ENCODE peak calls at places on chromosomes 7 and 10, in five cellular contexts. P, J, E, K and B are unnamed samples.

GRCh38 chr10:48506147-48506917 is 98.5 kb downstream of the ARHGAP22 start:
- DNase-seq in P (peak), J (peak), E (no peak), K (no peak), B (no peak)

GRCh38 chr7:90661290-90662151 is 65.4 kb downstream of the CDK14 start:
- DNase-seq in P (no peak), J (peak), E (no peak), K (no peak), B (no peak)

GRCh38 chr7:50657341-50657873 is 92.2 kb upstream of the DDC start:
- DNase-seq in P (no peak), J (peak), E (no peak), K (peak), B (no peak)

GRCh38 chr10:47230957-47231356 is 69.0 kb upstream of the GDF10 start:
- DNase-seq in P (no peak), J (no peak), E (no peak), K (no peak), B (no peak)

GRCh38 chr10:84269773-84270172 is 24.9 kb downstream of the RGR start:
- DNase-seq in P (no peak), J (peak), E (peak), K (peak), B (peak)

GRCh38 chr7:17233643-17234397 is 64.6 kb upstream of the AHR start:
- DNase-seq in P (no peak), J (peak), E (no peak), K (no peak), B (peak)

GRCh38 chr7:112266595-112267270 is 60.2 kb downstream of the ZNF277 start:
- DNase-seq in P (no peak), J (peak), E (no peak), K (peak), B (peak)

GRCh38 chr10:112973046-112973445 is 23.0 kb downstream of the TCF7L2 start:
- DNase-seq in P (no peak), J (no peak), E (no peak), K (no peak), B (no peak)

GRCh38 chr10:131968949-131969348 is 12.8 kb downstream of the BNIP3 start:
- DNase-seq in P (no peak), J (no peak), E (no peak), K (no peak), B (no peak)

GRCh38 chr7:10708447-10708846 is 265.2 kb upstream of the PHF14 start:
- DNase-seq in P (peak), J (no peak), E (no peak), K (no peak), B (no peak)

GRCh38 chr10:3935141-3935540 is 150.1 kb upstream of the KLF6 start:
- DNase-seq in P (no peak), J (peak), E (no peak), K (peak), B (no peak)

GRCh38 chr7:114758661-114759227 is 163.2 kb upstream of the MDFIC start:
- DNase-seq in P (no peak), J (no peak), E (no peak), K (no peak), B (no peak)

GRCh38 chr7:43295429-43295828 is 183.0 kb downstream of the HECW1 start:
- DNase-seq in P (no peak), J (no peak), E (no peak), K (no peak), B (no peak)

GRCh38 chr10:13827418-13827817 is 240.7 kb downstream of the PRPF18 start:
- DNase-seq in P (no peak), J (peak), E (no peak), K (no peak), B (no peak)

GRCh38 chr7:25858200-25858561 is 293.8 kb upstream of the NFE2L3 start:
- DNase-seq in P (peak), J (no peak), E (no peak), K (no peak), B (no peak)

GRCh38 chr7:151437866-151438516 is 1.9 kb downstream of the CRYGN start:
- DNase-seq in P (no peak), J (no peak), E (no peak), K (no peak), B (no peak)

GRCh38 chr10:71431216-71431944 is 34.7 kb downstream of the CDH23 start:
- DNase-seq in P (no peak), J (peak), E (no peak), K (no peak), B (no peak)

GRCh38 chr7:22640269-22640668 is 86.7 kb upstream of the IL6 start:
- DNase-seq in P (no peak), J (no peak), E (no peak), K (no peak), B (no peak)

GRCh38 chr7:157439761-157440160 is 103.0 kb downstream of the DNAJB6 start:
- DNase-seq in P (no peak), J (no peak), E (no peak), K (no peak), B (no peak)

GRCh38 chr7:151003572-151003971 is 12.8 kb downstream of the NOS3 start:
- DNase-seq in P (no peak), J (no peak), E (no peak), K (no peak), B (no peak)

GRCh38 chr10:97062058-97062457 is 123.7 kb downstream of the SLIT1 start:
- DNase-seq in P (no peak), J (no peak), E (no peak), K (no peak), B (no peak)

GRCh38 chr7:100642534-100642907 is 1.2 kb upstream of the TFR2 start:
- DNase-seq in P (no peak), J (no peak), E (no peak), K (no peak), B (no peak)

GRCh38 chr7:98772242-98772603 is 97.6 kb downstream of the TMEM130 start:
- DNase-seq in P (no peak), J (no peak), E (no peak), K (no peak), B (no peak)

GRCh38 chr10:6399241-6399701 is 180.8 kb downstream of the PRKCQ start:
- DNase-seq in P (no peak), J (peak), E (no peak), K (no peak), B (no peak)

GRCh38 chr10:6579193-6579903 is 728 bp downstream of the PRKCQ start:
- DNase-seq in P (no peak), J (no peak), E (no peak), K (no peak), B (no peak)

GRCh38 chr10:593901-594457 is 95.5 kb downstream of the DIP2C start:
- DNase-seq in P (no peak), J (no peak), E (no peak), K (no peak), B (no peak)

GRCh38 chr10:69269761-69270160 is 8.5 kb upstream of the HK1 start:
- DNase-seq in P (no peak), J (peak), E (no peak), K (peak), B (no peak)

GRCh38 chr10:124465003-124465776 is 3.6 kb downstream of the LHPP start:
- DNase-seq in P (peak), J (no peak), E (no peak), K (no peak), B (no peak)

GRCh38 chr10:21953585-21954057 is 49.9 kb downstream of the DNAJC1 start:
- DNase-seq in P (no peak), J (peak), E (peak), K (peak), B (no peak)